ENCODE peak calls at places on chromosome X, in four cellular contexts. C is esophagus squamous epithelium, H is transverse colon, S is A549. O is an unnamed sample.

GRCh38 chrX:15269618-15270521 is at the start of gene ASB9:
- DNase-seq in C (no peak), H (peak; percentile 47), S (peak; percentile 81), O (peak; percentile 75)

GRCh38 chrX:72268601-72269365 is 8.3 kb downstream of the RPS4X start:
- DNase-seq in C (no peak), H (no peak), S (no peak), O (no peak)

GRCh38 chrX:51395807-51396728 is 63.4 kb downstream of the NUDT10 start:
- DNase-seq in C (no peak), H (no peak), S (no peak), O (peak; percentile 43)

GRCh38 chrX:150148749-150149672 is 210.7 kb upstream of the EOLA2 start:
- DNase-seq in C (no peak), H (no peak), S (no peak), O (no peak)

GRCh38 chrX:53682885-53683555 is 3.5 kb downstream of the HUWE1 start:
- DNase-seq in C (no peak), H (peak; percentile 25), S (peak; percentile 46), O (peak; percentile 40)

GRCh38 chrX:386768-387575 is at the start of gene PPP2R3B:
- DNase-seq in C (no peak), H (peak; percentile 99), S (peak; percentile 99), O (peak; percentile 98)

GRCh38 chrX:79336869-79337815 is 30.0 kb downstream of the ITM2A start:
- DNase-seq in C (no peak), H (no peak), S (no peak), O (no peak)

GRCh38 chrX:68511255-68511654 is 12.4 kb downstream of the YIPF6 start:
- DNase-seq in C (no peak), H (peak; percentile 18), S (peak; percentile 7), O (peak; percentile 25)

GRCh38 chrX:122777766-122778165 is 406.3 kb upstream of the GRIA3 start:
- DNase-seq in C (no peak), H (no peak), S (no peak), O (no peak)

GRCh38 chrX:66728818-66729271 is 90.0 kb upstream of the EDA2R start:
- DNase-seq in C (no peak), H (peak; percentile 54), S (peak; percentile 30), O (peak; percentile 59)

GRCh38 chrX:118770133-118770760 is 42.8 kb downstream of the IL13RA1 start:
- DNase-seq in C (no peak), H (no peak), S (no peak), O (no peak)

GRCh38 chrX:3129256-3129655 is 88.0 kb downstream of the ARSF start:
- DNase-seq in C (no peak), H (no peak), S (no peak), O (no peak)

GRCh38 chrX:13506574-13506973 is 62.8 kb upstream of the EGFL6 start:
- DNase-seq in C (no peak), H (peak; percentile 56), S (peak; percentile 31), O (peak; percentile 22)

GRCh38 chrX:86946569-86946968 is 571.0 kb upstream of the KLHL4 start:
- DNase-seq in C (no peak), H (no peak), S (peak; percentile 3), O (no peak)

GRCh38 chrX:39948564-39948963 is 149.2 kb downstream of the BCOR start:
- DNase-seq in C (no peak), H (no peak), S (no peak), O (no peak)

GRCh38 chrX:20388594-20388993 is 121.9 kb upstream of the RPS6KA3 start:
- DNase-seq in C (no peak), H (no peak), S (no peak), O (no peak)

GRCh38 chrX:110108381-110108796 is 105.5 kb downstream of the TMEM164 start:
- DNase-seq in C (no peak), H (no peak), S (no peak), O (peak; percentile 14)

GRCh38 chrX:76253432-76253831 is 80.6 kb downstream of the PBDC1 start:
- DNase-seq in C (no peak), H (peak; percentile 31), S (peak; percentile 15), O (peak; percentile 18)

GRCh38 chrX:119757979-119758681 is at the start of gene SOWAHD:
- DNase-seq in C (no peak), H (peak; percentile 75), S (no peak), O (peak; percentile 77)

GRCh38 chrX:137565921-137566745 is at the start of gene ZIC3:
- DNase-seq in C (no peak), H (peak; percentile 15), S (no peak), O (peak; percentile 79)

GRCh38 chrX:10971176-10971575 is 140.0 kb upstream of the HCCS start:
- DNase-seq in C (no peak), H (no peak), S (no peak), O (no peak)

GRCh38 chrX:45200741-45201234 is at the start of gene DIPK2B:
- DNase-seq in C (no peak), H (no peak), S (no peak), O (no peak)

GRCh38 chrX:77510007-77510406 is 62.8 kb downstream of the FGF16 start:
- DNase-seq in C (no peak), H (no peak), S (no peak), O (no peak)

GRCh38 chrX:153761863-153762262 is 2.2 kb upstream of the PLXNB3 start:
- DNase-seq in C (no peak), H (no peak), S (no peak), O (no peak)

GRCh38 chrX:1102786-1103185 is 109.7 kb downstream of the CRLF2 start:
- DNase-seq in C (no peak), H (no peak), S (no peak), O (no peak)

GRCh38 chrX:11566814-11567213 is 98.9 kb downstream of the ARHGAP6 start:
- DNase-seq in C (no peak), H (no peak), S (no peak), O (no peak)

GRCh38 chrX:41518127-41518840 is 71.1 kb downstream of the NYX start:
- DNase-seq in C (no peak), H (no peak), S (no peak), O (no peak)

GRCh38 chrX:150506020-150506419 is 62.4 kb upstream of the MTM1 start:
- DNase-seq in C (no peak), H (no peak), S (no peak), O (no peak)

GRCh38 chrX:155956099-155956498 is 41.4 kb upstream of the IL9R start:
- DNase-seq in C (no peak), H (no peak), S (no peak), O (no peak)

GRCh38 chrX:151082077-151082948 is 94.1 kb upstream of the GPR50 start:
- DNase-seq in C (no peak), H (peak; percentile 53), S (peak; percentile 56), O (peak; percentile 79)

GRCh38 chrX:17376381-17377046 is 1.5 kb downstream of the NHS start:
- DNase-seq in C (no peak), H (peak; percentile 17), S (peak; percentile 17), O (peak; percentile 66)

GRCh38 chrX:47563801-47564315 is 2.9 kb downstream of the ARAF start:
- DNase-seq in C (no peak), H (no peak), S (no peak), O (no peak)

GRCh38 chrX:40700640-40701342 is 34.6 kb downstream of the MED14 start:
- DNase-seq in C (no peak), H (no peak), S (no peak), O (no peak)

GRCh38 chrX:107029752-107030151 is 29.7 kb upstream of the MORC4 start:
- DNase-seq in C (no peak), H (no peak), S (no peak), O (no peak)

GRCh38 chrX:109990582-109991276 is 12.2 kb upstream of the TMEM164 start:
- DNase-seq in C (no peak), H (no peak), S (no peak), O (no peak)

DNA sequence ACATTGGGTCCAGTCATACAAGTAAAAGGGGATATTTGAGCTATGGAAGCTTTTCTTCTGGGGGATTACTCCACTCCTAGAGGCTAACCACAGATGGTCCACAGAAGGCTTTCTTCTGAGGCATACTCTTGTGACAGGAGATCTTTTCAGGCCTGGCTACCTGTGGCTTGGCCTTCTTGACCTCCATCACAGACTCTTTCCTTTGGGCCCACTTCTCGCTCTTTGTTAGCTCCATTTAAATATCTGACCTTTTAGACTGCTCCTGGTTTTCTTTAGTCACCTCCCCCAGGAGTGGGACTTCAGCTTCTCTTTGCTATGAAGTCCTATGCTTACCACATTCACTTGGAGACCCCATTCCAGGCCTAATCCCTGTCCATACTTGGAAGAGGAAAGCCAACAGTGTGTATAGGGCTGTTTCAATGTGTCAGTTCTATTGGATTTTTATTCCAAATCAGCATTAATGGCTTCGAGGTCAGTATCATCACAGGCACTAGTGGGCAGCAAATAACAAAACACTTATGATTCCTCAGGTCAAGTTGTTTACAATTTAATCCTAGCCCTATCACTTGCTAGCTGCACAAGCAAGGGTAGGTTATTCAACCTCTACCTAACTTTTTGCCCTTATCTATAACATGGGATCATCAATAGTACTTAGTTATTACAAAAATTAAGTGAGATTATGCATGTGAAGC is 26.3 kb downstream of the GPC3 start:
- DNase-seq in C (no peak), H (no peak), S (no peak), O (no peak)
- TF ChIP-seq CTCF in C (no peak), H (no peak), S (no peak), O (no peak)

DNA sequence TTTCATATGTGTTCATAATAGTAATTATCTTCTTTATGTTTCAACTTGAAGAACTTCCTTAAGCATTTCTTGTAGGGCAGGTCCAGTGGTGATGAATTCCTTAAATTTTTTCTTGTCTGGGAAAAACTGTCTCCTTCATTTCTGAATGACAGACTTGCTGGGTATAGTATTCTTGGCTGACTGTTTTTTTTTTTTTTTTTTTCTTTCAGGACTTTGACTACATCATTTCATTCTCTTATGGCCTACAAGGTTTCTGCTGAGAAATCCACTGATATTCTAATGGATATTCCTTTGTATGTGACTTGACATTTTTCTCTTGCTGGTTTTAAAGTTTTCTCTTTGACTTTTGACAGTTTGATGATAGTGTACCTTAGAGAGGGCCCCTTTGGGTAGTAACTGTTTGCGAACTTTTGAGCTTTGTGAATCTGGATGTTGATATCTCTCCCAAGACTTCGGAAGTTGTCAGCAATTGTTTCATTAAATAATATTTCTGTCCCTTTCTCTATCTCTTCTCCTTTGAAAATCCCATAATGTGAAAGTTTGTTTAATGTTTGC is 54.2 kb downstream of the EDA start:
- DNase-seq in C (no peak), H (no peak), S (no peak), O (no peak)
- TF ChIP-seq POLR2A in C (no peak), H (no peak), S (no peak), O (no peak)

DNA sequence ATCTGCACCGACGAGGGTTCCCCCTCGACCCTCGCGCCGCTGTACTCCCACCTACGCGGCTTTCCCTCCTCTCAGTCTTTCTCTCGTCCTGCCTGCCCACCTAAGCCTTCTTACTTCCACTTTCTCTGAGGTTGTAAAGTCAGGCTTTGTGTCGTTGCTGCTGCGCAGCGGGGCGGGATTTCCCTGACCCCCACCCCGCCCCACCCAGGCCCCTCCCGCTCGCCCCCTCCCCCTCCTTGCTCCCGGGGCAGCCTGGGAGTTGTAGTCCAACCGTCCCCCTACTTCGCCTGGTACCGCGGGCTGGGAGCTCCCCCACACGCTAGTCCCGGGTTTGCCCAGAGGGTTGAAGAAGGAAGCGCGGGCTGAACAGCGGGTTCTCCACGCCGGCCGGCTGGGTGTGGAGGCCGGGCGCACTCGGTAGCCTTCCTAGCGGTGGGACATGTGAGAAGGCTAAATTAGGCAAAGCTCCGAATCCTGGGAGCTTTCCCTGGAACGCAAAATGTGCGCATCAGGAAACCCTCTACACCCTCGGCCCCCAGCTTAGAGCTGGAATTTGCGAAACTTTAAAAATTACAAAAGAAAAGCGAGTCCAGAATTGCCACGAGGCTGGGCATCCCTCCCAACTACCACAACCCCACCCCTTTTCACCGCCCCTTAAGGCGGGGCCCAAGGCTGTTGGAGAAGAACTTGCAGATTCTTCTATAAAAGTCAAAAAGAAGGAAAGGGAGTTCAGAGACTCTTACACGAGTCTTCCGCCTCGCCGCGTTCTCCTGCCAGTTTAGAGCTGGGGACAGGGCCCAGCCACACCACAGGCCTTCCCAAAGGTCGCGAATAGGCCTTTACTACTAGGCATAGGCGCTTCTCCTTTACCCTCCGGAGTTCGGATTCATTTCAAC is at the start of gene ATP11C:
- DNase-seq in C (peak; percentile 17), H (peak; percentile 88), S (peak; percentile 56), O (peak; percentile 82)
- H3K4me3 ChIP-seq in C (peak within 1 kb of the TSS; percentile 82), H (peak within 1 kb of the TSS; percentile 93), S (peak within 1 kb of the TSS; percentile 85), O (peak within 1 kb of the TSS; percentile 81)

GRCh38 chrX:25034889-25035288 is 19.1 kb upstream of the ARX start:
- DNase-seq in C (no peak), H (no peak), S (no peak), O (no peak)
- TF ChIP-seq CTCF in C (no peak), H (no peak), S (no peak), O (no peak)

O was measured in testis.